ENCODE peak calls at places on chromosomes 13 and 19, in nine cellular contexts. H, W, G, R, Q, P, I, Y and J are unnamed samples.

GRCh38 chr19:10797541-10798256 is 38.3 kb downstream of the TMED1 start:
- DNase-seq in H (no peak), W (no peak), G (no peak), R (no peak), Q (peak; percentile 49), P (no peak), I (no peak), Y (no peak), J (no peak)

GRCh38 chr13:66691149-66691548 is 539.0 kb downstream of the PCDH9 start:
- DNase-seq in H (no peak), W (no peak), G (no peak), R (no peak), Q (no peak), P (no peak), I (no peak), Y (no peak), J (no peak)

GRCh38 chr19:16876904-16877361 is 11.9 kb upstream of the F2RL3 start:
- DNase-seq in H (peak; percentile 12), W (no peak), G (no peak), R (peak; percentile 52), Q (no peak), P (peak; percentile 27), I (no peak), Y (peak; percentile 56), J (peak; percentile 64)

GRCh38 chr13:27259831-27260230 is 8.5 kb downstream of the RPL21 start:
- DNase-seq in H (peak; percentile 41), W (no peak), G (no peak), R (no peak), Q (no peak), P (no peak), I (no peak), Y (no peak), J (no peak)

GRCh38 chr19:11152318-11153062 is 3.1 kb downstream of the SPC24 start:
- DNase-seq in H (no peak), W (peak; percentile 77), G (no peak), R (peak; percentile 86), Q (peak; percentile 90), P (peak; percentile 19), I (peak; percentile 87), Y (peak; percentile 82), J (peak; percentile 71)

GRCh38 chr13:80379245-80379644 is 38.3 kb upstream of the SPRY2 start:
- DNase-seq in H (no peak), W (no peak), G (no peak), R (peak; percentile 64), Q (peak; percentile 70), P (no peak), I (no peak), Y (peak; percentile 85), J (peak; percentile 37)

GRCh38 chr13:33931397-33931987 is 113.5 kb downstream of the RFC3 start:
- DNase-seq in H (peak; percentile 73), W (peak; percentile 34), G (peak; percentile 82), R (peak; percentile 76), Q (peak; percentile 77), P (peak; percentile 6), I (no peak), Y (peak; percentile 75), J (peak; percentile 57)

GRCh38 chr13:48804836-48805601 is 151.3 kb downstream of the CYSLTR2 start:
- DNase-seq in H (no peak), W (no peak), G (no peak), R (no peak), Q (no peak), P (no peak), I (no peak), Y (peak; percentile 34), J (peak; percentile 78)

GRCh38 chr13:27583645-27584044 is 36.7 kb downstream of the LNX2 start:
- DNase-seq in H (no peak), W (no peak), G (no peak), R (peak; percentile 41), Q (peak; percentile 31), P (no peak), I (no peak), Y (no peak), J (peak; percentile 45)

GRCh38 chr13:106139407-106139806 is 396.1 kb downstream of the EFNB2 start:
- DNase-seq in H (no peak), W (no peak), G (no peak), R (no peak), Q (no peak), P (no peak), I (no peak), Y (no peak), J (no peak)

GRCh38 chr13:113353254-113353653 is 10.7 kb downstream of the GRTP1 start:
- DNase-seq in H (no peak), W (no peak), G (no peak), R (no peak), Q (no peak), P (no peak), I (no peak), Y (no peak), J (no peak)

GRCh38 chr13:24207841-24208240 is 47.3 kb downstream of the SPATA13 start:
- DNase-seq in H (no peak), W (no peak), G (no peak), R (no peak), Q (no peak), P (no peak), I (no peak), Y (no peak), J (no peak)

GRCh38 chr19:50795665-50796073 is 5.5 kb downstream of the ACP4 start:
- DNase-seq in H (peak; percentile 27), W (no peak), G (no peak), R (no peak), Q (no peak), P (no peak), I (no peak), Y (no peak), J (no peak)

GRCh38 chr13:28049880-28050871 is 50.2 kb downstream of the FLT3 start:
- DNase-seq in H (no peak), W (no peak), G (peak; percentile 85), R (no peak), Q (no peak), P (no peak), I (no peak), Y (no peak), J (no peak)

GRCh38 chr13:71524245-71525002 is 342.6 kb downstream of the DACH1 start:
- DNase-seq in H (no peak), W (no peak), G (no peak), R (peak; percentile 6), Q (no peak), P (no peak), I (no peak), Y (no peak), J (no peak)

GRCh38 chr13:22748866-22749586 is 431.8 kb upstream of the SGCG start:
- DNase-seq in H (no peak), W (no peak), G (no peak), R (peak; percentile 31), Q (peak; percentile 29), P (no peak), I (no peak), Y (no peak), J (no peak)

GRCh38 chr19:39038098-39038497 is 5.7 kb upstream of the FBXO27 start:
- DNase-seq in H (no peak), W (no peak), G (peak; percentile 89), R (peak; percentile 61), Q (peak; percentile 47), P (peak; percentile 35), I (peak; percentile 58), Y (peak; percentile 42), J (peak; percentile 19)

GRCh38 chr19:39037194-39037593 is 4.8 kb upstream of the FBXO27 start:
- DNase-seq in H (no peak), W (no peak), G (no peak), R (no peak), Q (no peak), P (no peak), I (no peak), Y (no peak), J (no peak)

GRCh38 chr19:39030854-39031367 is 1.4 kb downstream of the FBXO27 start:
- DNase-seq in H (no peak), W (no peak), G (no peak), R (no peak), Q (peak; percentile 6), P (no peak), I (no peak), Y (no peak), J (no peak)

GRCh38 chr19:39031368-39032163 is 783 bp downstream of the FBXO27 start:
- DNase-seq in H (peak; percentile 93), W (peak; percentile 56), G (peak; percentile 99), R (peak; percentile 65), Q (peak; percentile 62), P (peak; percentile 96), I (peak; percentile 98), Y (peak; percentile 84), J (peak; percentile 61)

GRCh38 chr19:39032164-39032918 is at the start of gene FBXO27:
- DNase-seq in H (no peak), W (no peak), G (peak; percentile 96), R (peak; percentile 3), Q (no peak), P (peak; percentile 8), I (no peak), Y (peak; percentile 33), J (no peak)
- H3K4me3 ChIP-seq in H (peak within 1 kb of the TSS; percentile 67), W (peak within 1 kb of the TSS; percentile 51), G (peak within 1 kb of the TSS; percentile 86), R (peak within 1 kb of the TSS; percentile 51), Q (peak within 1 kb of the TSS; percentile 58), P (peak within 1 kb of the TSS; percentile 3), I (peak within 1 kb of the TSS; percentile 69), Y (peak within 1 kb of the TSS; percentile 76), J (peak within 1 kb of the TSS; percentile 51)

GRCh38 chr13:91383836-91384235 is 14.6 kb upstream of the GPC5 start:
- DNase-seq in H (no peak), W (no peak), G (no peak), R (no peak), Q (no peak), P (no peak), I (no peak), Y (no peak), J (no peak)

GRCh38 chr13:91384891-91385290 is 13.5 kb upstream of the GPC5 start:
- DNase-seq in H (no peak), W (no peak), G (no peak), R (no peak), Q (no peak), P (no peak), I (no peak), Y (no peak), J (no peak)

GRCh38 chr13:91381371-91381770 is 17.1 kb upstream of the GPC5 start:
- DNase-seq in H (peak; percentile 65), W (no peak), G (no peak), R (peak; percentile 40), Q (peak; percentile 41), P (no peak), I (no peak), Y (peak; percentile 26), J (peak; percentile 50)
- TF ChIP-seq CTCF in H (no peak), W (no peak), G (peak; percentile 57), R (peak; percentile 45), Q (peak; percentile 32), P (no peak), I (peak; percentile 13), Y (peak; percentile 48), J (peak; percentile 52)

GRCh38 chr19:43784251-43784980 is 3.6 kb upstream of the KCNN4 start:
- DNase-seq in H (peak; percentile 89), W (no peak), G (no peak), R (peak; percentile 72), Q (peak; percentile 75), P (no peak), I (peak; percentile 62), Y (peak; percentile 87), J (peak; percentile 86)
- H3K4me3 ChIP-seq in H (peak overlapping the region; percentile 56), W (no peak overlapping the region), G (no peak overlapping the region), R (no peak overlapping the region), Q (no peak overlapping the region), P (no peak overlapping the region), I (no peak overlapping the region), Y (peak overlapping the region; percentile 38), J (no peak overlapping the region)

GRCh38 chr19:5480427-5480836 is 25.2 kb downstream of the ZNRF4 start:
- DNase-seq in H (peak; percentile 42), W (no peak), G (peak; percentile 82), R (peak; percentile 38), Q (peak; percentile 29), P (no peak), I (peak; percentile 36), Y (peak; percentile 44), J (no peak)
- TF ChIP-seq CTCF in H (peak; percentile 75), W (no peak), G (peak; percentile 76), R (peak; percentile 45), Q (peak; percentile 48), P (no peak), I (no peak), Y (peak; percentile 79), J (peak; percentile 57)